ENCODE peak calls at places on chromosomes 12 and 14, in four cellular contexts. K is AG04449, A is left ventricle myocardium inferior, Q is tibial artery. V is an unnamed sample.

GRCh38 chr12:57011438-57012424 is 4.6 kb downstream of the TAC3 start:
- DNase-seq in K (no peak), A (no peak), Q (no peak), V (no peak)

GRCh38 chr14:75249251-75249957 is 29.2 kb upstream of the FOS start:
- DNase-seq in K (no peak), A (no peak), Q (no peak), V (no peak)

GRCh38 chr12:131385313-131386166 is 325.4 kb upstream of the SFSWAP start:
- DNase-seq in K (no peak), A (no peak), Q (no peak), V (no peak)

GRCh38 chr12:84877340-84877739 is 35.3 kb downstream of the SLC6A15 start:
- DNase-seq in K (no peak), A (no peak), Q (no peak), V (no peak)

GRCh38 chr12:116969615-116970575 is 59.1 kb downstream of the FBXW8 start:
- DNase-seq in K (no peak), A (peak; percentile 66), Q (no peak), V (no peak)

GRCh38 chr14:54219281-54220121 is 177.3 kb upstream of the CDKN3 start:
- DNase-seq in K (no peak), A (no peak), Q (no peak), V (no peak)

GRCh38 chr14:89673499-89674225 is 256.6 kb upstream of the FOXN3 start:
- DNase-seq in K (no peak), A (no peak), Q (no peak), V (peak; percentile 17)

GRCh38 chr14:71439247-71439646 is 493.0 kb upstream of the RGS6 start:
- DNase-seq in K (no peak), A (no peak), Q (no peak), V (peak; percentile 34)

GRCh38 chr12:41466300-41466699 is 278.2 kb downstream of the PDZRN4 start:
- DNase-seq in K (no peak), A (no peak), Q (no peak), V (no peak)

GRCh38 chr14:91714805-91715204 is 17.1 kb downstream of the CATSPERB start:
- DNase-seq in K (no peak), A (no peak), Q (no peak), V (no peak)

GRCh38 chr12:6186114-6186827 is 13.9 kb upstream of the CD9 start:
- DNase-seq in K (no peak), A (no peak), Q (no peak), V (no peak)

GRCh38 chr12:21771311-21771710 is 3.2 kb downstream of the KCNJ8 start:
- DNase-seq in K (no peak), A (no peak), Q (no peak), V (no peak)

GRCh38 chr14:47715330-47715729 is 39.9 kb upstream of the MDGA2 start:
- DNase-seq in K (no peak), A (no peak), Q (no peak), V (peak; percentile 37)

GRCh38 chr12:11992515-11992914 is 78.2 kb upstream of the BCL2L14 start:
- DNase-seq in K (no peak), A (no peak), Q (no peak), V (no peak)

GRCh38 chr12:65891219-65891618 is 66.9 kb downstream of the HMGA2 start:
- DNase-seq in K (no peak), A (no peak), Q (no peak), V (peak; percentile 78)

GRCh38 chr12:57012600-57013465 is 3.5 kb downstream of the TAC3 start:
- DNase-seq in K (no peak), A (no peak), Q (no peak), V (no peak)

GRCh38 chr12:7907009-7907408 is 29.0 kb downstream of the SLC2A3 start:
- DNase-seq in K (no peak), A (no peak), Q (no peak), V (peak; percentile 57)

GRCh38 chr12:40986031-40986430 is 202.1 kb upstream of the PDZRN4 start:
- DNase-seq in K (no peak), A (no peak), Q (no peak), V (no peak)

GRCh38 chr14:69105326-69105725 is 47.6 kb downstream of the DCAF5 start:
- DNase-seq in K (no peak), A (no peak), Q (no peak), V (peak; percentile 16)

GRCh38 chr12:65666876-65667275 is 157.4 kb upstream of the HMGA2 start:
- DNase-seq in K (no peak), A (no peak), Q (no peak), V (peak; percentile 33)

GRCh38 chr14:102655154-102655553 is 62.7 kb downstream of the RCOR1 start:
- DNase-seq in K (no peak), A (no peak), Q (no peak), V (no peak)

GRCh38 chr12:1533602-1534304 is 60.6 kb downstream of the FBXL14 start:
- DNase-seq in K (no peak), A (no peak), Q (no peak), V (no peak)

GRCh38 chr14:24095196-24096068 is 1.3 kb downstream of the PCK2 start:
- DNase-seq in K (no peak), A (peak; percentile 43), Q (peak; percentile 71), V (peak; percentile 41)

DNA sequence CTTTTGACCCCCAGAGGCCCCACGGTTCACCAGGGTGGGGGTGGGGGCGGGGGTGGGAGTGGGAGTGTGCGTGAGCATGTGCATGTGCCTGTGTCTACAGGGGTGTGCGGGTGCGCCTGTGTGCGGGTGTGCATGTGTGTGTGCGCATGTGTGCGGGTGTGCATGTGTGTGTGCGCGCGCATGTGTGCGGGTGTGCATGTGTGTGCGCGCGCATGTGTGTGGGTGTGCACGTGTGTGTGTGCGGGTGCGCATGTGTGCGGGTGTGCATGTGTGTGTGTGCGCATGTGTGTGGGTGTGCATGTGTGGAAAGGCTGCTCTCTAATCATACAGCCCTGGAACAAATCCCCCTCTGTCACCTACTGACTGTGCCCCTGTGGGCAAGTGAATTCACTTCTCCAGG is 38.8 kb downstream of the RFLNA start:
- DNase-seq in K (no peak), A (no peak), Q (no peak), V (no peak)
- H3K4me3 ChIP-seq in K (no peak overlapping the region), A (no peak overlapping the region), Q (no peak overlapping the region), V (no peak overlapping the region)

DNA sequence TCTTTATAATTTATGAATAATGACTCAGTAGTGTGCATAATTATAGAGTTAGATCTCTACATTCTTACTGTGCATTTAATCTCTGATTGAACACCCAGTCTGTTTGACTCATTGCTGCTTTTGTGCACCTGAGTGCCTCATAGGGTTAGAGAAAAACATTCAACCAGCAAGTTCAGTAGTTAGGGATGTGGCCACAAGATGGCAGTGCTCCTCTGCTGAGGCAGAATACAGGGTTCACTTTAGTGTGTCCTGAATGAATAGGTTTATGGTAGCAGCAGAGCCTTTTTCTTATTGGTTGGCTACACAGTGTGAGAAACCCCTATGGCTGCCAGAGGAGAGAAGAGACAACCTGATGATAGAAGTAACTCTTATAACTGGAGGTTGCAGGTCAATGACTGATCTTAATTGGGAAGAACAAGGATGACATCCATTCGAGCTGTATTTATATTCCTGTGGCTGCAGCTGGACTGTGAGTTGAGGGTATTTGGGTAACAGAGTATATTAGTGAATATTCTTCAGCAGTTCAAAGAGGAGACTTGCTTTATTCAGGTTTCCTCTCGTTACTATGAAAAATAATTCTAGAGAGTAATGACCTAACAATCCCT is 194.9 kb upstream of the OR4E1 start:
- DNase-seq in K (no peak), A (no peak), Q (peak; percentile 22), V (peak; percentile 21)
- TF ChIP-seq CTCF in K (peak; percentile 22), A (peak; percentile 65), Q (peak; percentile 18), V (peak; percentile 69)

DNA sequence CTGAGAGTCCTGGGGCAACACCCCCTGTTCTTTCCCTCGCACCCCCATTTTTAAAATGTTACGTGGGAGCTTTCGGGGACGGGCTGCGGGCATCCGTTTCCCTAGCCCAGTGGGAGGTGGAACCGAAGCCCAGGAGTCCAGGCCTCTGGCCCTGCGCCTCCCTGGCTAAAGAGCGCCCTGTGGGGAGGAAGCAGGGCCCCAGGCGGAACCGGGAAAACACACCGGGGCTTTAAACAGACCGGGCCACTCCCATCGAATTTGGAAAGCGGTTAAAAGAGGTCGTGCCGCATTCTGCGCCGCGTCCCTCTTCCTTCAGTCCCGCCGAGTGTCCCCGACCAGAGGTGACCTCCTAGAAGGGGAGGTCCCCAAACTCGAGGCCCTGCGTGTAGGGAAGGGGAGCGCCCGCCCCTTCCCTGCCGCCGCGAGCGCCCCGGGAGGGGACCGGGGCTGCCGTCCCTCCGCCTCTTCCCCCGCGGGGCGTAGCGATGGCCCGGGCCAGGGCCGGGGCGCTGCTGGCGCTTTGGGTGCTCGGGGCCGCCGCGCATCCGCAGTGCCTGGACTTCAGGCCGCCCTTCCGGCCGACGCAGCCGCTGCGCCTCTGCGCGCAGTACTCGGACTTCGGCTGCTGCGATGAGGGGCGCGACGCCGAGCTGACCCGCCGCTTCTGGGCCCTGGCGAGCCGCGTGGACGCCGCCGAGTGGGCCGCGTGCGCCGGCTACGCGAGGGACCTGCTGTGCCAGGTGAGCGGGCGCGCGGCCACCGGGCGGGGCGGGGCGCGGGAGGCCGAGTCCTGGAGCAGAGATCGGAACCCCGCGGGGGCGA is at the start of gene HHIPL1:
- DNase-seq in K (no peak), A (peak; percentile 38), Q (no peak), V (peak; percentile 31)
- H3K4me3 ChIP-seq in K (peak within 1 kb of the TSS; percentile 49), A (peak within 1 kb of the TSS; percentile 71), Q (peak within 1 kb of the TSS; percentile 59), V (peak within 1 kb of the TSS; percentile 36)

GRCh38 chr14:50311337-50311973 is 574 bp downstream of the L2HGDH start:
- DNase-seq in K (no peak), A (no peak), Q (no peak), V (peak; percentile 10)

GRCh38 chr14:50308363-50308762 is 3.7 kb downstream of the L2HGDH start:
- DNase-seq in K (no peak), A (no peak), Q (no peak), V (peak; percentile 50)

GRCh38 chr14:50312734-50313054 is 570 bp downstream of the DMAC2L start:
- DNase-seq in K (no peak), A (no peak), Q (no peak), V (no peak)

GRCh38 chr14:50310445-50310844 is 1.6 kb downstream of the L2HGDH start:
- DNase-seq in K (no peak), A (no peak), Q (no peak), V (no peak)

DNA sequence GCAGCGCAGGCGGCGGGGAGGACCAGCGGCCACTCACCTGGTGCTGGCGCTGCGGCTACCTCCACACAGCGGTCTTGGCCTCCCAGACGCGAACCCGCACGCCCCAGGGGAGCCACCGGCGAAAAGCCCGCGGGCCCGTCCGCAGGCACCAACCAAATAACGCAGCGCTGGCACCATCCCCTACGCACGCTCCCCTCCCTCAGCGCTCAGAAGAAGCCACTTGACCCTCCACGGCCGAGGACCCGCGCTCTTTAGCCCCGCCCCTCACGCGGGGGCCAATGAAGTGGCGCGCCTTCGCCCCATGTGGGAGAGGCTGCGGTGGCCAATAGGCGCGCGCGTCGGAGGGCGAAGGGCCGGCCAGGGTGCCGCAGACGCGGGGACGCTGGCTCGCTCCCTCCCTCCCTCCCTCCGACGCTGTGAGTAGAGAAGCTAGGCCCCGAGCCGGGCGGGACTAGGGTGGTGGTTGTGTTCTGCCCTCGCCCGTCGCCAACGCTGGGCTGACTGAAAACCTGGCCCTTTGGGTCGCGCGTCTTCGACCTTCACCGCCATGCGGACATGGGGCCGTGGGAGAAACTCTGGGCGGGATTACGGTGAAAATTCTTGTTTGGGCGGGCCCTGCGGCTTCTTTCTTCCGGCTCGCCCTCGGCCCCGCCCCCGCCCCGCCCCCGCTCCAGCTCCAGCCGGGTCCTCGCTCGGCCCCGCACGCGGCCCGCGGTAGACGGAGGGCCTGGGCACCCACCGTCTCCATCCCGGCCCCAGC is at the start of the genes DMAC2L and L2HGDH:
- DNase-seq in K (peak; percentile 36), A (peak; percentile 93), Q (peak; percentile 91), V (peak; percentile 91)
- TF ChIP-seq CTCF in K (no peak), A (no peak), Q (no peak), V (no peak)

GRCh38 chr12:109586385-109587296 is 13.0 kb downstream of the MVK start:
- DNase-seq in K (no peak), A (no peak), Q (no peak), V (no peak)
- H3K4me3 ChIP-seq in K (no peak overlapping the region), A (no peak overlapping the region), Q (no peak overlapping the region), V (no peak overlapping the region)